ENCODE peak calls at places on chromosomes 16 and 17, in ten cellular contexts. One of them, this sample, is unnamed.

GRCh38 chr17:51124641-51125503 is 4.2 kb upstream of the SPAG9 start:
- DNase-seq in fibroblast of lung: no peak
- DNase-seq in neural progenitor cell: no peak
- DNase-seq in naive thymus-derived CD4-positive, alpha-beta T cell: no peak
- DNase-seq in SJCRH30: no peak
- DNase-seq in ovary: no peak
- DNase-seq in IMR-90: no peak
- DNase-seq in upper lobe of right lung: no peak
- DNase-seq in breast epithelium: no peak
- DNase-seq in CD8-positive, alpha-beta T cell: no peak
- DNase-seq in this sample: no peak

GRCh38 chr17:7932483-7932891 is 481 bp downstream of the CNTROB start:
- DNase-seq in fibroblast of lung: peak; percentile 29
- DNase-seq in neural progenitor cell: peak; percentile 59
- DNase-seq in naive thymus-derived CD4-positive, alpha-beta T cell: no peak
- DNase-seq in SJCRH30: peak; percentile 51
- DNase-seq in ovary: peak; percentile 36
- DNase-seq in IMR-90: peak; percentile 21
- DNase-seq in upper lobe of right lung: no peak
- DNase-seq in breast epithelium: peak; percentile 34
- DNase-seq in CD8-positive, alpha-beta T cell: no peak
- DNase-seq in this sample: no peak

GRCh38 chr16:65725156-65725845 is 603.4 kb upstream of the CDH11 start:
- DNase-seq in fibroblast of lung: peak; percentile 94
- DNase-seq in neural progenitor cell: no peak
- DNase-seq in naive thymus-derived CD4-positive, alpha-beta T cell: no peak
- DNase-seq in SJCRH30: no peak
- DNase-seq in ovary: peak; percentile 42
- DNase-seq in IMR-90: peak; percentile 62
- DNase-seq in upper lobe of right lung: no peak
- DNase-seq in breast epithelium: no peak
- DNase-seq in CD8-positive, alpha-beta T cell: no peak
- DNase-seq in this sample: no peak

GRCh38 chr16:82203198-82203597 is 33.2 kb upstream of the MPHOSPH6 start:
- DNase-seq in fibroblast of lung: no peak
- DNase-seq in neural progenitor cell: no peak
- DNase-seq in naive thymus-derived CD4-positive, alpha-beta T cell: no peak
- DNase-seq in SJCRH30: no peak
- DNase-seq in ovary: no peak
- DNase-seq in IMR-90: no peak
- DNase-seq in upper lobe of right lung: no peak
- DNase-seq in breast epithelium: no peak
- DNase-seq in CD8-positive, alpha-beta T cell: no peak
- DNase-seq in this sample: no peak

GRCh38 chr16:1044515-1045362 is 27.8 kb upstream of the SSTR5 start:
- DNase-seq in fibroblast of lung: no peak
- DNase-seq in neural progenitor cell: no peak
- DNase-seq in naive thymus-derived CD4-positive, alpha-beta T cell: no peak
- DNase-seq in SJCRH30: peak; percentile 36
- DNase-seq in ovary: no peak
- DNase-seq in IMR-90: no peak
- DNase-seq in upper lobe of right lung: no peak
- DNase-seq in breast epithelium: no peak
- DNase-seq in CD8-positive, alpha-beta T cell: no peak
- DNase-seq in this sample: no peak

GRCh38 chr17:71023631-71024030 is 854.3 kb downstream of the KCNJ2 start:
- DNase-seq in fibroblast of lung: peak; percentile 21
- DNase-seq in neural progenitor cell: peak; percentile 22
- DNase-seq in naive thymus-derived CD4-positive, alpha-beta T cell: no peak
- DNase-seq in SJCRH30: no peak
- DNase-seq in ovary: no peak
- DNase-seq in IMR-90: no peak
- DNase-seq in upper lobe of right lung: no peak
- DNase-seq in breast epithelium: no peak
- DNase-seq in CD8-positive, alpha-beta T cell: no peak
- DNase-seq in this sample: no peak

GRCh38 chr17:79620207-79621038 is 9.6 kb upstream of the RBFOX3 start:
- DNase-seq in fibroblast of lung: no peak
- DNase-seq in neural progenitor cell: no peak
- DNase-seq in naive thymus-derived CD4-positive, alpha-beta T cell: no peak
- DNase-seq in SJCRH30: no peak
- DNase-seq in ovary: no peak
- DNase-seq in IMR-90: no peak
- DNase-seq in upper lobe of right lung: peak; percentile 17
- DNase-seq in breast epithelium: no peak
- DNase-seq in CD8-positive, alpha-beta T cell: no peak
- DNase-seq in this sample: peak; percentile 16

GRCh38 chr16:68412061-68412460 is 36.2 kb downstream of the SMPD3 start:
- DNase-seq in fibroblast of lung: no peak
- DNase-seq in neural progenitor cell: no peak
- DNase-seq in naive thymus-derived CD4-positive, alpha-beta T cell: no peak
- DNase-seq in SJCRH30: no peak
- DNase-seq in ovary: no peak
- DNase-seq in IMR-90: no peak
- DNase-seq in upper lobe of right lung: no peak
- DNase-seq in breast epithelium: no peak
- DNase-seq in CD8-positive, alpha-beta T cell: no peak
- DNase-seq in this sample: no peak

GRCh38 chr17:2054740-2055493 is at the start of gene HIC1:
- DNase-seq in fibroblast of lung: peak; percentile 74
- DNase-seq in neural progenitor cell: peak; percentile 90
- DNase-seq in naive thymus-derived CD4-positive, alpha-beta T cell: peak; percentile 59
- DNase-seq in SJCRH30: no peak
- DNase-seq in ovary: peak; percentile 81
- DNase-seq in IMR-90: peak; percentile 73
- DNase-seq in upper lobe of right lung: peak; percentile 87
- DNase-seq in breast epithelium: peak; percentile 64
- DNase-seq in CD8-positive, alpha-beta T cell: peak; percentile 66
- DNase-seq in this sample: peak; percentile 78

DNA sequence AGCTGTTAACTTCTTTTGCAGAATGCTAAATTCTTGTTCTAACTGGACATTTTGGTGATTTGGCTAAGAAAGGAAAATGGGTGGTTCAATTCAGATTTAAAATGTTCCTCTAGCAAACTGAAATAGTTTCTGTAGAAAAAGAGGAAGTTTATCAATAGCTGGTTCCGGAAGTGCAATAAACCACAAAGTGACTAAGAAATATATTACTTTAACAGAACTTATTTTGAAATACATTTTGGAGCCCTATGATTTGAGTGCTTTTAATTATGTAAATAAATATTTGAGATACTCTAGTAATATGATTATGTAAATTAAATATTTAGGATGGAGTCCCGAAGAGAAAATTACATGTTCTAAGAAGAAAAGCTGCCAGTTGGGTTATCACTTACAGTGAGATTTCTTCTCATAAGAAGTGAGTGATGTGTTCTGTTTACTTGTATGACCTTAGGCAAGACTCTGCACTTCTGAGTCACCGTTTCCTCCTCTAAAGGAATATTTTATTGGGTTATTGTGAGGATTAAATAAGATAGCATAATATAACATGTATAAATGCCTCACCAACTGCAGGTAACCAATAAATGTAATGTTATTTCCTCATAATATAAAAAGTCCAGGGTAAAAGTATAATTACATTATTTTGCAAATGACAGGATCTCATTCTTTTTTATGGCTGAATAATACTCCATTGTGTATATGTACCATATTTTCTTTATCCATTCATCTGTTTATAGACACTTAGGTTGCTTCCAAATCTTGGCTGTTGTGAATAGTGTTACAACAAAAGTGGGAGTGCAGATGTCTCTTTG is at the start of gene EVI2B:
- DNase-seq in fibroblast of lung: peak; percentile 46
- DNase-seq in neural progenitor cell: no peak
- DNase-seq in naive thymus-derived CD4-positive, alpha-beta T cell: peak; percentile 69
- DNase-seq in SJCRH30: no peak
- DNase-seq in ovary: no peak
- DNase-seq in IMR-90: peak; percentile 64
- DNase-seq in upper lobe of right lung: no peak
- DNase-seq in breast epithelium: no peak
- DNase-seq in CD8-positive, alpha-beta T cell: no peak
- DNase-seq in this sample: no peak
- H3K4me3 ChIP-seq in fibroblast of lung: no peak within 1 kb of the TSS
- H3K4me3 ChIP-seq in neural progenitor cell: no peak within 1 kb of the TSS
- H3K4me3 ChIP-seq in naive thymus-derived CD4-positive, alpha-beta T cell: peak within 1 kb of the TSS; percentile 63
- H3K4me3 ChIP-seq in SJCRH30: no peak within 1 kb of the TSS
- H3K4me3 ChIP-seq in ovary: no peak within 1 kb of the TSS
- H3K4me3 ChIP-seq in IMR-90: no peak within 1 kb of the TSS
- H3K4me3 ChIP-seq in upper lobe of right lung: peak within 1 kb of the TSS; percentile 39
- H3K4me3 ChIP-seq in breast epithelium: peak within 1 kb of the TSS; percentile 6
- H3K4me3 ChIP-seq in CD8-positive, alpha-beta T cell: peak within 1 kb of the TSS; percentile 67
- H3K4me3 ChIP-seq in this sample: peak within 1 kb of the TSS; percentile 23

GRCh38 chr17:13540546-13540945 is 61.2 kb downstream of the HS3ST3A1 start:
- DNase-seq in fibroblast of lung: peak; percentile 93
- DNase-seq in neural progenitor cell: no peak
- DNase-seq in naive thymus-derived CD4-positive, alpha-beta T cell: no peak
- DNase-seq in SJCRH30: peak; percentile 66
- DNase-seq in ovary: no peak
- DNase-seq in IMR-90: no peak
- DNase-seq in upper lobe of right lung: no peak
- DNase-seq in breast epithelium: no peak
- DNase-seq in CD8-positive, alpha-beta T cell: no peak
- DNase-seq in this sample: no peak
- H3K4me1 ChIP-seq in fibroblast of lung: peaks cover 15% of the 10 kb centered on the region
- H3K4me1 ChIP-seq in neural progenitor cell: no peaks in the 10 kb centered on the region
- H3K4me1 ChIP-seq in naive thymus-derived CD4-positive, alpha-beta T cell: no peaks in the 10 kb centered on the region
- H3K4me1 ChIP-seq in SJCRH30: peaks cover 39% of the 10 kb centered on the region
- H3K4me1 ChIP-seq in ovary: no peaks in the 10 kb centered on the region
- H3K4me1 ChIP-seq in IMR-90: peaks cover 19% of the 10 kb centered on the region
- H3K4me1 ChIP-seq in upper lobe of right lung: no peaks in the 10 kb centered on the region
- H3K4me1 ChIP-seq in breast epithelium: no peaks in the 10 kb centered on the region
- H3K4me1 ChIP-seq in CD8-positive, alpha-beta T cell: no peaks in the 10 kb centered on the region
- H3K4me1 ChIP-seq in this sample: no peaks in the 10 kb centered on the region

DNA sequence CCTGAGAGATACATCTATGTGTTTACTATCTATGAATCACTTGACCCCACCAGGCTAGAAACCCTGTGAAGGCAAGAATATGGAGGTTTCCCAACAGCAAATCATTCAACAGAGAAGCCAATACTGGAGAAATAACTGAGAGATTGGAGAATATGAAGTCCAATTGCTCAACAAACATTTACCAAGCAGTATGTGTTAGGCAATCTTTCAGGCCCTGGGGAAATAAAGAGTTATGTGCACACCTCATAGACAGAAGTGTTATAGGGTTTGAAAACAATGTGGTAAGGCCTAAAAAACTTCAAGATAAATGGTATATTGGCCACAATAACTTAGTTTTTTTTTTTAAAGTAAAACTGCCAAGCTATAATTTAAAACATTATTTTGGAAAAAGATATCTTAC is 1245.8 kb downstream of the CDH11 start:
- DNase-seq in fibroblast of lung: no peak
- DNase-seq in neural progenitor cell: no peak
- DNase-seq in naive thymus-derived CD4-positive, alpha-beta T cell: no peak
- DNase-seq in SJCRH30: no peak
- DNase-seq in ovary: no peak
- DNase-seq in IMR-90: no peak
- DNase-seq in upper lobe of right lung: no peak
- DNase-seq in breast epithelium: no peak
- DNase-seq in CD8-positive, alpha-beta T cell: no peak
- DNase-seq in this sample: no peak
- H3K9me3 ChIP-seq in fibroblast of lung: no peaks in the 10 kb centered on the region
- H3K9me3 ChIP-seq in neural progenitor cell: no peaks in the 10 kb centered on the region
- H3K9me3 ChIP-seq in naive thymus-derived CD4-positive, alpha-beta T cell: no peaks in the 10 kb centered on the region
- H3K9me3 ChIP-seq in SJCRH30: no peaks in the 10 kb centered on the region
- H3K9me3 ChIP-seq in ovary: no peaks in the 10 kb centered on the region
- H3K9me3 ChIP-seq in IMR-90: no peaks in the 10 kb centered on the region
- H3K9me3 ChIP-seq in upper lobe of right lung: no peaks in the 10 kb centered on the region
- H3K9me3 ChIP-seq in breast epithelium: no peaks in the 10 kb centered on the region
- H3K9me3 ChIP-seq in CD8-positive, alpha-beta T cell: no peaks in the 10 kb centered on the region
- H3K9me3 ChIP-seq in this sample: no peaks in the 10 kb centered on the region

GRCh38 chr17:27466376-27466747 is 10.1 kb downstream of the KSR1 start:
- DNase-seq in fibroblast of lung: no peak
- DNase-seq in neural progenitor cell: no peak
- DNase-seq in naive thymus-derived CD4-positive, alpha-beta T cell: no peak
- DNase-seq in SJCRH30: no peak
- DNase-seq in ovary: no peak
- DNase-seq in IMR-90: no peak
- DNase-seq in upper lobe of right lung: peak; percentile 54
- DNase-seq in breast epithelium: no peak
- DNase-seq in CD8-positive, alpha-beta T cell: no peak
- DNase-seq in this sample: no peak
- H3K4me3 ChIP-seq in fibroblast of lung: no peak overlapping the region
- H3K4me3 ChIP-seq in neural progenitor cell: no peak overlapping the region
- H3K4me3 ChIP-seq in naive thymus-derived CD4-positive, alpha-beta T cell: peak overlapping the region; percentile 31
- H3K4me3 ChIP-seq in SJCRH30: no peak overlapping the region
- H3K4me3 ChIP-seq in ovary: no peak overlapping the region
- H3K4me3 ChIP-seq in IMR-90: no peak overlapping the region
- H3K4me3 ChIP-seq in upper lobe of right lung: no peak overlapping the region
- H3K4me3 ChIP-seq in breast epithelium: no peak overlapping the region
- H3K4me3 ChIP-seq in CD8-positive, alpha-beta T cell: no peak overlapping the region
- H3K4me3 ChIP-seq in this sample: no peak overlapping the region

DNA sequence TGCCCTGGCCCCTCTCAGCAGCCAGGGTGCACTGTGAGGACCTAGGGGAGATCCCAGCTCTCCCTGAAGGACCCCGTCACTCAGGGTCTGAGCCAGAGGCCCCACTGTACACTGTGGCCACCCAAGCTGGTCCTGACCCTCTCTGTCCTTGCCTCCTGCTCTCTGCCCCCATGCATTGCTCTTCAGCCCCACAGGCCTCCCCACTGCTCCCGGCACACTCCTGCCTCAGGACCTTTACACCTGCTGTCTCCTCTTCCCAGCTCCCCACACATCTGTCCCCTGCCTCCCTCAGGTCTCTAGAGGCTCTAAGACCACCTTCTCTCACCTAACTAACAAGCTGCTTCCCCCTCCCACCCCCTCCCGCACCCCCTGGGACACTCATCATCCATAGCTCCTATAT is 12.9 kb upstream of the RAI1 start:
- DNase-seq in fibroblast of lung: no peak
- DNase-seq in neural progenitor cell: no peak
- DNase-seq in naive thymus-derived CD4-positive, alpha-beta T cell: no peak
- DNase-seq in SJCRH30: no peak
- DNase-seq in ovary: no peak
- DNase-seq in IMR-90: no peak
- DNase-seq in upper lobe of right lung: no peak
- DNase-seq in breast epithelium: no peak
- DNase-seq in CD8-positive, alpha-beta T cell: no peak
- DNase-seq in this sample: no peak
- H3K4me1 ChIP-seq in fibroblast of lung: peaks cover 2% of the 10 kb centered on the region
- H3K4me1 ChIP-seq in neural progenitor cell: peaks cover 7% of the 10 kb centered on the region
- H3K4me1 ChIP-seq in naive thymus-derived CD4-positive, alpha-beta T cell: peaks cover 9% of the 10 kb centered on the region
- H3K4me1 ChIP-seq in SJCRH30: peaks cover 24% of the 10 kb centered on the region
- H3K4me1 ChIP-seq in ovary: no peaks in the 10 kb centered on the region
- H3K4me1 ChIP-seq in IMR-90: peaks cover 5% of the 10 kb centered on the region
- H3K4me1 ChIP-seq in upper lobe of right lung: peaks cover 4% of the 10 kb centered on the region
- H3K4me1 ChIP-seq in breast epithelium: no peaks in the 10 kb centered on the region
- H3K4me1 ChIP-seq in CD8-positive, alpha-beta T cell: peaks cover 17% of the 10 kb centered on the region
- H3K4me1 ChIP-seq in this sample: peaks cover 18% of the 10 kb centered on the region

DNA sequence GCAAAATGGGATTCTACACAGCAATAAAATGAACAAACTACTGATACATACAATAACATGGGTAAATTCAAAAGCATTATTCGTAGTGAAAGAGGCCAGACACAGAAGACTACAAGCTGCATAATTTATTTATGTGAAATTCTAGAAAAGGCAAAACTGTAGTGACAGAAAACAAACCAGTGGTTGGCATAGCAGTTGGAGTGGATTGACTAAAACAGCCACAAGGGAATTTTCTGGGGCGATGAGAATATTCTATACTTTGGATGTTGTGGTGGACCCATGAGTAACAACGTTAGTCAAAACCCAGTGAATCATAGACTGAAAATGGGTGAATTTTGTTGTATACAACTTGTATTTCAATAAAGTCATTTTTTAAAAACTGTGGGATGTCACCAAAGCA is 63.2 kb upstream of the RPL38 start:
- DNase-seq in fibroblast of lung: no peak
- DNase-seq in neural progenitor cell: no peak
- DNase-seq in naive thymus-derived CD4-positive, alpha-beta T cell: no peak
- DNase-seq in SJCRH30: no peak
- DNase-seq in ovary: no peak
- DNase-seq in IMR-90: no peak
- DNase-seq in upper lobe of right lung: no peak
- DNase-seq in breast epithelium: no peak
- DNase-seq in CD8-positive, alpha-beta T cell: no peak
- DNase-seq in this sample: no peak
- H3K9me3 ChIP-seq in fibroblast of lung: no peaks in the 10 kb centered on the region
- H3K9me3 ChIP-seq in neural progenitor cell: peaks cover 16% of the 10 kb centered on the region
- H3K9me3 ChIP-seq in naive thymus-derived CD4-positive, alpha-beta T cell: peaks cover 5% of the 10 kb centered on the region
- H3K9me3 ChIP-seq in SJCRH30: peaks cover 18% of the 10 kb centered on the region
- H3K9me3 ChIP-seq in ovary: peaks cover 3% of the 10 kb centered on the region
- H3K9me3 ChIP-seq in IMR-90: peaks cover 8% of the 10 kb centered on the region
- H3K9me3 ChIP-seq in upper lobe of right lung: no peaks in the 10 kb centered on the region
- H3K9me3 ChIP-seq in breast epithelium: peaks cover 28% of the 10 kb centered on the region
- H3K9me3 ChIP-seq in CD8-positive, alpha-beta T cell: no peaks in the 10 kb centered on the region
- H3K9me3 ChIP-seq in this sample: peaks cover 19% of the 10 kb centered on the region

This sample was measured in upper lobe of left lung.